ENCODE peak calls at places on chromosomes 3 and 15, in seven cellular contexts. X is HepG2, B is IMR-90, S is NT2/D1, G is endothelial cell of umbilical vein, Y is mammary epithelial cell, U is fibroblast of lung. E is an unnamed sample.

GRCh38 chr15:83991163-83991562 is 244.4 kb upstream of the GOLGA6L4 start:
- DNase-seq in X (no peak), B (no peak), S (no peak), G (no peak), Y (no peak), U (no peak), E (no peak)

GRCh38 chr3:180802837-180803236 is 109.6 kb upstream of the FXR1 start:
- DNase-seq in X (peak; percentile 28), B (peak; percentile 4), S (peak; percentile 18), G (peak; percentile 25), Y (peak; percentile 11), U (peak; percentile 37), E (peak; percentile 4)

GRCh38 chr3:190597291-190597690 is 83.4 kb downstream of the IL1RAP start:
- DNase-seq in X (no peak), B (no peak), S (no peak), G (no peak), Y (no peak), U (no peak), E (peak; percentile 47)

GRCh38 chr3:44511238-44511567 is 33.7 kb upstream of the ZNF445 start:
- DNase-seq in X (peak; percentile 46), B (no peak), S (no peak), G (peak; percentile 12), Y (no peak), U (peak; percentile 19), E (no peak)

GRCh38 chr15:50257924-50258323 is 7.6 kb downstream of the HDC start:
- DNase-seq in X (no peak), B (peak; percentile 77), S (no peak), G (no peak), Y (peak; percentile 35), U (peak; percentile 55), E (peak; percentile 51)

GRCh38 chr3:128532007-128532983 is 39.3 kb upstream of the GATA2 start:
- DNase-seq in X (no peak), B (no peak), S (no peak), G (no peak), Y (no peak), U (no peak), E (no peak)

GRCh38 chr3:60514866-60515265 is 736.4 kb downstream of the FHIT start:
- DNase-seq in X (no peak), B (no peak), S (no peak), G (no peak), Y (no peak), U (no peak), E (no peak)

GRCh38 chr3:53324011-53324544 is 23.3 kb downstream of the DCP1A start:
- DNase-seq in X (no peak), B (no peak), S (no peak), G (no peak), Y (no peak), U (no peak), E (peak; percentile 6)

GRCh38 chr3:64885055-64885454 is 197.3 kb upstream of the ADAMTS9 start:
- DNase-seq in X (no peak), B (no peak), S (no peak), G (no peak), Y (no peak), U (no peak), E (no peak)

GRCh38 chr3:180311242-180311641 is 274.5 kb upstream of the PEX5L start:
- DNase-seq in X (no peak), B (no peak), S (no peak), G (no peak), Y (peak; percentile 27), U (no peak), E (no peak)

GRCh38 chr3:30012941-30013543 is 593.4 kb upstream of the TGFBR2 start:
- DNase-seq in X (peak; percentile 63), B (peak; percentile 70), S (peak; percentile 64), G (peak; percentile 76), Y (peak; percentile 58), U (peak; percentile 78), E (peak; percentile 52)

GRCh38 chr3:185958626-185959025 is 20.8 kb upstream of the TRA2B start:
- DNase-seq in X (no peak), B (peak; percentile 24), S (no peak), G (no peak), Y (no peak), U (no peak), E (no peak)

GRCh38 chr15:66895794-66896453 is 169.5 kb upstream of the SMAD3 start:
- DNase-seq in X (no peak), B (no peak), S (no peak), G (no peak), Y (no peak), U (no peak), E (no peak)

GRCh38 chr3:156298014-156298413 is 177.6 kb downstream of the KCNAB1 start:
- DNase-seq in X (no peak), B (no peak), S (no peak), G (no peak), Y (no peak), U (no peak), E (no peak)

GRCh38 chr15:55267401-55268053 is 22.1 kb downstream of the RAB27A start:
- DNase-seq in X (no peak), B (peak; percentile 74), S (no peak), G (peak; percentile 55), Y (no peak), U (peak; percentile 75), E (peak; percentile 81)

DNA sequence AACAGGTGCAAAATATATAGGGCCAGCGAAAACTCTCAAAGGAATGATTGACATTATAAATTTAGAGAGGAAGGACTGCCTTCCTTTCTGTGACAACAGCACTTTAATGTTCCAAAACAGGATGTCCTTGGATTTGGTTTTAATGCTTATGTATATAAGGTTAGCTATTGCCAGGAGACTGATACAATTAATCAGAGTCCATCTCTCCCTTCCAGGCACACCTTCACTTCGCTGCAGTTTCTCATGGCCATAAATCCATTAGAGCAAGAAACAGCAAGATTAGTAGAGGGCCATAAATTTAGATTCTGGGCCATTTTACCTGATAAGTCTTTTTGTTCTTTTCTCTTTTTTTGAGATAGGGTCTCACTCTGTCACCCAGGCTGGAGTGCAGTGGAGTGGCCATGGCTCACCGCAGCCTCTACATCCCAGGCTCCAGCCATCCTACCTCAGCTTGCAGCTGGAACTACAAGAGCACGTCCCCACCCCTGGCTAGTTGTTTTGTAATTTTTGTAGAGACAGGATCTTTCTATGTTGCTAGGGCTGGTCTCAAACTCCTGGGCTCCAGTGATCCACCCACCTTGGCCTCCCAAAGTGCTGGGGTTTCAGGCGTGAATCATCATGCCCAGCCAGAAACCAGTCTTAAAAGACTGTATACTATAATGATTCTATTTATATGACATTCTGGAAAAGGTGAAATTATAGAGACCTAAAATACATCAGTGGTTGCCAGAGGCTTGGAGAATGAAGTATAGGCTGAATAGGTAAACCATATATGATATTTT is 15.7 kb upstream of the TFRC start:
- DNase-seq in X (no peak), B (no peak), S (no peak), G (no peak), Y (peak; percentile 65), U (no peak), E (no peak)
- H3K9ac ChIP-seq in X (no peak overlapping the region), B (no peak overlapping the region), S (no peak overlapping the region), G (no peak overlapping the region), Y (no peak overlapping the region), U (no peak overlapping the region), E (no peak overlapping the region)

DNA sequence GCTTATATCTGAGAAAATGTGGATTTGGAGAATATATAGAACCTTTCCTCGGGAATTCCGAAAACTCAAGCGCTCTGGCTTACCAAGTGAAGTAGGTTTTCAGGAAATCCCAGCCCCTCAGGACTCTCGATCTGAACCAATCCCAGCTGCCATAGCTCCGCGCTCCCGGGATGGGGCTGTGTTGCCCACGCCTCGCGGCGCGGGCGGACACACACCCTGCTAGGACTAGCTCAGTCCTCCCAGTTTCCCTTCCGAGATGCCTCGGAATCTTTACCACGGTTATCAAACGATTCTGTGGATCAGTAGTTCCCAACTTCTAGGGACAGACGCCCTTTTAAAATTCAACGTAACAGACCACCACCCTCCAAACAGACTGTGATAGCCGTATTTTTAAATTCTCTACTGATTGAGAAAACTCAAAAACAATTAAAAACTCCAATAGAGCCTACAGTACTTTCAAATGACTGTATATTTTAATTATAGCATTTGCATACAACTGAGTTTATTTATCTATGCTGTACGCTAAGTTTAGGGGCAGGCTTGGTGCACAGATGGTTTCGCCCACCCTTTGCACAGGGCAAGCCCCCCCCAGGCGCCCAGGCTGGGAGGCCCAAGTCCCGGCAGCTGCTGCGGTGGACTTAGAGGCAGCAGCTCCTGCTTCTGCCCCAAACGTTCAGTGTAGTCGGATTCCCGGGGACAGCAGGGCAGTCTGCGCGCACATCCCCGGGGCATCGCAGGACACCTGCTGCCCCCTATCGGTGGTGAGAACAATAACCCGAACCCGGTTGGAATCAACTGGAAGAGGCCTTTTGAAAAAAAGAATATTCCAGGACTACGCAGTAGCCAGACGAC is 52.3 kb downstream of the CCDC54 start:
- DNase-seq in X (peak; percentile 56), B (peak; percentile 87), S (peak; percentile 88), G (peak; percentile 83), Y (peak; percentile 75), U (peak; percentile 91), E (peak; percentile 75)
- H3K9ac ChIP-seq in X (no peak overlapping the region), B (peak overlapping the region; percentile 47), S (peak overlapping the region; percentile 71), G (peak overlapping the region; percentile 12), Y (no peak overlapping the region), U (peak overlapping the region; percentile 51), E (peak overlapping the region; percentile 75)

GRCh38 chr3:138329984-138330293 is 288 bp upstream of the NME9 start:
- DNase-seq in X (no peak), B (no peak), S (no peak), G (no peak), Y (no peak), U (no peak), E (no peak)
- H3K9ac ChIP-seq in X (no peak overlapping the region), B (no peak overlapping the region), S (no peak overlapping the region), G (no peak overlapping the region), Y (no peak overlapping the region), U (no peak overlapping the region), E (no peak overlapping the region)

DNA sequence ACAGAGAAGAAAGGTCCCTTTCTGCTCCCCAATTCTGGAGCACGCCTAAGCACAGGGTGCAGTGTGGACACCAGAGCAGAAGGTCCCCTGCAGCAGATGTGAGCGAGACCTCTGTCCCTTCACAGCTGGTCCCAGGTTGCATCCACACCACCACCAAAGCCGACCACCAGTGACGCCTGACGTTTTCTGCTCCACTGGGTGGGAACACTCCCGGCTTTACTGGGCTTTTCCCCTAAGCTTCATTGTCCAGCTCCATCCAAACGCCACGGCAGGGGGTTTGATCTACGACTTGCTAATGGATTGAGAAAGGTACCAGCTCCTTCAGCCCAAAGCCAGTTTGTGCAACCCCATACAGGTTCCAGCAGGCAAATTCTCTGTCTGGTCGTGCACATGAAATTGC is 31.3 kb downstream of the ADAMTS17 start:
- DNase-seq in X (no peak), B (no peak), S (no peak), G (no peak), Y (no peak), U (no peak), E (no peak)
- H3K9ac ChIP-seq in X (no peak overlapping the region), B (no peak overlapping the region), S (no peak overlapping the region), G (no peak overlapping the region), Y (no peak overlapping the region), U (no peak overlapping the region), E (no peak overlapping the region)

DNA sequence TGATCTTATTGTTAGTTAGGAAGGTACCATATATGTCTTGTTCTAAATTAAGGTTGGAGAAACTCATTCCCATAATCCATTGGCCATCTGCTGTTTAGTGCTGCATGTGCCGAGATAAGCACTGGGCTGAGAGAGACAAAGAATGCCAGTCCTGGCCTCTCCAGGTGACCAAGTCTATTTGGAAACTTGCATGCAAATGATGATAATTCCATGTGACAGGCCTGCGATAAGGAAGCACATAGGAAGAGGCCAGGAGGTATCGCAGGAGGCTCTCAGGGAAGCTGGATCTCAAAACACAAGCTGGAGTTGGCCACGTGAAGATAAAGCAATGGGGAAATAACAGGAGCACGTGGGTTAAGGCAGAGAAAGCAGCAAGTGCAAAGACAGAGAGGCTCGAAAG is 39.7 kb downstream of the MYO5C start:
- DNase-seq in X (no peak), B (no peak), S (no peak), G (no peak), Y (no peak), U (no peak), E (no peak)
- H3K9ac ChIP-seq in X (no peak overlapping the region), B (no peak overlapping the region), S (no peak overlapping the region), G (no peak overlapping the region), Y (no peak overlapping the region), U (no peak overlapping the region), E (no peak overlapping the region)